ENCODE peak calls at places on chromosome 20, in four cellular contexts. One of them, this sample, is unnamed.

GRCh38 chr20:42612262-42612661 is 577.4 kb downstream of the PTPRT start:
- DNase-seq in A549: no peak
- DNase-seq in GM23338: no peak
- DNase-seq in IMR-90: no peak
- DNase-seq in this sample: no peak

GRCh38 chr20:34964486-34964885 is 8.8 kb downstream of the MYH7B start:
- DNase-seq in A549: no peak
- DNase-seq in GM23338: no peak
- DNase-seq in IMR-90: no peak
- DNase-seq in this sample: no peak

GRCh38 chr20:31860431-31861345 is 9.6 kb downstream of the DUSP15 start:
- DNase-seq in GM23338: peak; percentile 85
- DNase-seq in A549: no peak
- DNase-seq in IMR-90: no peak
- DNase-seq in this sample: no peak

GRCh38 chr20:5041433-5041832 is 40.1 kb upstream of the SLC23A2 start:
- DNase-seq in IMR-90: no peak
- DNase-seq in A549: no peak
- DNase-seq in GM23338: peak; percentile 14
- DNase-seq in this sample: no peak

GRCh38 chr20:33947709-33948295 is 45.9 kb upstream of the RALY start:
- DNase-seq in A549: peak; percentile 56
- DNase-seq in GM23338: peak; percentile 95
- DNase-seq in IMR-90: peak; percentile 27
- DNase-seq in this sample: peak; percentile 24

GRCh38 chr20:45154183-45154582 is 20.5 kb upstream of the PI3 start:
- DNase-seq in IMR-90: peak; percentile 5
- DNase-seq in A549: no peak
- DNase-seq in GM23338: peak; percentile 8
- DNase-seq in this sample: no peak

GRCh38 chr20:57734754-57735153 is 24.9 kb upstream of the PMEPA1 start:
- DNase-seq in IMR-90: no peak
- DNase-seq in A549: no peak
- DNase-seq in GM23338: no peak
- DNase-seq in this sample: no peak

GRCh38 chr20:6039766-6040165 is 14.1 kb downstream of the LRRN4 start:
- DNase-seq in A549: no peak
- DNase-seq in IMR-90: no peak
- DNase-seq in GM23338: no peak
- DNase-seq in this sample: no peak

GRCh38 chr20:59221049-59221748 is 57.6 kb downstream of the ZNF831 start:
- DNase-seq in GM23338: peak; percentile 53
- DNase-seq in IMR-90: no peak
- DNase-seq in A549: no peak
- DNase-seq in this sample: peak; percentile 24

GRCh38 chr20:57856658-57857057 is 146.8 kb upstream of the PMEPA1 start:
- DNase-seq in A549: no peak
- DNase-seq in IMR-90: no peak
- DNase-seq in GM23338: no peak
- DNase-seq in this sample: no peak

GRCh38 chr20:36806049-36806448 is 32.5 kb upstream of the DSN1 start:
- DNase-seq in A549: no peak
- DNase-seq in IMR-90: no peak
- DNase-seq in GM23338: no peak
- DNase-seq in this sample: no peak

GRCh38 chr20:59783020-59784010 is 150.1 kb downstream of the SYCP2 start:
- DNase-seq in GM23338: peak; percentile 89
- DNase-seq in A549: peak; percentile 65
- DNase-seq in IMR-90: peak; percentile 15
- DNase-seq in this sample: peak; percentile 10

GRCh38 chr20:57594092-57594911 is 25.9 kb downstream of the ZBP1 start:
- DNase-seq in GM23338: peak; percentile 78
- DNase-seq in A549: peak; percentile 69
- DNase-seq in IMR-90: peak; percentile 8
- DNase-seq in this sample: peak; percentile 12

GRCh38 chr20:10537850-10538480 is 102.9 kb downstream of the SLX4IP start:
- DNase-seq in GM23338: no peak
- DNase-seq in A549: no peak
- DNase-seq in IMR-90: peak; percentile 73
- DNase-seq in this sample: no peak

GRCh38 chr20:6668546-6668945 is 98.9 kb upstream of the BMP2 start:
- DNase-seq in IMR-90: no peak
- DNase-seq in A549: no peak
- DNase-seq in GM23338: no peak
- DNase-seq in this sample: peak; percentile 20

GRCh38 chr20:44544178-44544719 is 22.4 kb upstream of the SERINC3 start:
- DNase-seq in GM23338: no peak
- DNase-seq in IMR-90: no peak
- DNase-seq in A549: no peak
- DNase-seq in this sample: no peak

GRCh38 chr20:23270427-23270911 is 80.1 kb upstream of the NXT1 start:
- DNase-seq in IMR-90: peak; percentile 90
- DNase-seq in A549: no peak
- DNase-seq in GM23338: no peak
- DNase-seq in this sample: peak; percentile 83

GRCh38 chr20:24331939-24332338 is 137.5 kb upstream of the SYNDIG1 start:
- DNase-seq in A549: no peak
- DNase-seq in IMR-90: no peak
- DNase-seq in GM23338: peak; percentile 7
- DNase-seq in this sample: no peak

GRCh38 chr20:46367967-46368901 is 38.2 kb downstream of the ELMO2 start:
- DNase-seq in A549: no peak
- DNase-seq in IMR-90: no peak
- DNase-seq in GM23338: no peak
- DNase-seq in this sample: no peak

GRCh38 chr20:53581444-53582311 is 12.0 kb downstream of the ZNF217 start:
- DNase-seq in A549: no peak
- DNase-seq in GM23338: no peak
- DNase-seq in IMR-90: no peak
- DNase-seq in this sample: no peak

GRCh38 chr20:11103866-11104265 is 430.1 kb upstream of the JAG1 start:
- DNase-seq in GM23338: no peak
- DNase-seq in IMR-90: peak; percentile 59
- DNase-seq in A549: no peak
- DNase-seq in this sample: no peak

GRCh38 chr20:47843886-47844567 is 58.7 kb upstream of the SULF2 start:
- DNase-seq in IMR-90: no peak
- DNase-seq in GM23338: peak; percentile 46
- DNase-seq in A549: no peak
- DNase-seq in this sample: no peak

GRCh38 chr20:24639167-24639548 is 169.7 kb downstream of the SYNDIG1 start:
- DNase-seq in GM23338: no peak
- DNase-seq in IMR-90: no peak
- DNase-seq in A549: no peak
- DNase-seq in this sample: no peak

GRCh38 chr20:44057698-44058675 is 129.0 kb downstream of the JPH2 start:
- DNase-seq in A549: no peak
- DNase-seq in GM23338: no peak
- DNase-seq in IMR-90: peak; percentile 44
- DNase-seq in this sample: no peak

GRCh38 chr20:10763117-10763516 is 89.3 kb upstream of the JAG1 start:
- DNase-seq in IMR-90: peak; percentile 18
- DNase-seq in GM23338: peak; percentile 26
- DNase-seq in A549: no peak
- DNase-seq in this sample: no peak

GRCh38 chr20:63943007-63943807 is 13.0 kb downstream of the UCKL1 start:
- DNase-seq in A549: no peak
- DNase-seq in GM23338: no peak
- DNase-seq in IMR-90: no peak
- DNase-seq in this sample: no peak

GRCh38 chr20:437787-438486 is 24.4 kb downstream of the TBC1D20 start:
- DNase-seq in A549: no peak
- DNase-seq in GM23338: no peak
- DNase-seq in IMR-90: no peak
- DNase-seq in this sample: peak; percentile 8

GRCh38 chr20:1813101-1813529 is 82.1 kb upstream of the SIRPA start:
- DNase-seq in GM23338: no peak
- DNase-seq in A549: peak; percentile 73
- DNase-seq in IMR-90: peak; percentile 97
- DNase-seq in this sample: peak; percentile 92

GRCh38 chr20:37803476-37804307 is 99.2 kb upstream of the VSTM2L start:
- DNase-seq in A549: no peak
- DNase-seq in IMR-90: no peak
- DNase-seq in GM23338: no peak
- DNase-seq in this sample: no peak

GRCh38 chr20:41355598-41356203 is 10.9 kb downstream of the EMILIN3 start:
- DNase-seq in IMR-90: no peak
- DNase-seq in A549: no peak
- DNase-seq in GM23338: no peak
- DNase-seq in this sample: no peak
- H3K4me2 ChIP-seq in IMR-90: no peak overlapping the region
- H3K4me2 ChIP-seq in A549: no peak overlapping the region
- H3K4me2 ChIP-seq in GM23338: no peak overlapping the region
- H3K4me2 ChIP-seq in this sample: no peak overlapping the region

GRCh38 chr20:50915424-50915823 is 15.8 kb downstream of the ADNP start:
- DNase-seq in GM23338: no peak
- DNase-seq in IMR-90: peak; percentile 49
- DNase-seq in A549: no peak
- DNase-seq in this sample: peak; percentile 61
- H3K4me2 ChIP-seq in GM23338: peak overlapping the region; percentile 2
- H3K4me2 ChIP-seq in IMR-90: no peak overlapping the region
- H3K4me2 ChIP-seq in A549: no peak overlapping the region
- H3K4me2 ChIP-seq in this sample: peak overlapping the region; percentile 63

GRCh38 chr20:62792940-62793756 is 3.1 kb upstream of the MRGBP start:
- DNase-seq in A549: no peak
- DNase-seq in IMR-90: no peak
- DNase-seq in GM23338: peak; percentile 64
- DNase-seq in this sample: no peak
- H3K4me2 ChIP-seq in A549: peak overlapping the region; percentile 87
- H3K4me2 ChIP-seq in IMR-90: no peak overlapping the region
- H3K4me2 ChIP-seq in GM23338: peak overlapping the region; percentile 79
- H3K4me2 ChIP-seq in this sample: no peak overlapping the region

GRCh38 chr20:3165473-3166337 is 6.0 kb upstream of the FASTKD5 start:
- DNase-seq in GM23338: no peak
- DNase-seq in A549: no peak
- DNase-seq in IMR-90: peak; percentile 63
- DNase-seq in this sample: peak; percentile 50
- H3K4me2 ChIP-seq in GM23338: no peak overlapping the region
- H3K4me2 ChIP-seq in A549: no peak overlapping the region
- H3K4me2 ChIP-seq in IMR-90: no peak overlapping the region
- H3K4me2 ChIP-seq in this sample: no peak overlapping the region

GRCh38 chr20:20362774-20363435 is 5.0 kb upstream of the INSM1 start:
- DNase-seq in A549: no peak
- DNase-seq in GM23338: peak; percentile 84
- DNase-seq in IMR-90: no peak
- DNase-seq in this sample: no peak
- H3K4me2 ChIP-seq in A549: peak overlapping the region; percentile 5
- H3K4me2 ChIP-seq in GM23338: peak overlapping the region; percentile 88
- H3K4me2 ChIP-seq in IMR-90: peak overlapping the region; percentile 19
- H3K4me2 ChIP-seq in this sample: no peak overlapping the region

GRCh38 chr20:17017232-17017631 is 209.6 kb upstream of the PCSK2 start:
- DNase-seq in IMR-90: no peak
- DNase-seq in GM23338: peak; percentile 50
- DNase-seq in A549: no peak
- DNase-seq in this sample: no peak
- H3K4me2 ChIP-seq in IMR-90: no peak overlapping the region
- H3K4me2 ChIP-seq in GM23338: peak overlapping the region; percentile 2
- H3K4me2 ChIP-seq in A549: no peak overlapping the region
- H3K4me2 ChIP-seq in this sample: no peak overlapping the region

This sample was measured in endothelial cell of umbilical vein.